ENCODE peak calls at places on chromosomes 13 and 19, in eight cellular contexts. G is M059J; O is colonic mucosa; D is Daoy; I is RWPE1; T is NCI-H69; F is activated T-cell treated with anti-CD3 and anti-CD28 coated beads, Interleukin-2, amount 50 U/mL, for 4 hours; U is NCI-H1092. J is an unnamed sample.

GRCh38 chr19:18657590-18658365 is 20.9 kb downstream of the KLHL26 start:
- DNase-seq in D (peak; percentile 78), G (peak; percentile 89), F (no peak), O (no peak), U (no peak), T (peak; percentile 67), I (peak; percentile 45), J (peak; percentile 48)

GRCh38 chr19:28444371-28444770 is 768.6 kb downstream of the UQCRFS1 start:
- DNase-seq in U (no peak), O (no peak), F (no peak), T (no peak), D (no peak), I (no peak), G (no peak), J (no peak)

GRCh38 chr19:33440682-33441081 is 67.2 kb downstream of the CEBPG start:
- DNase-seq in U (no peak), I (no peak), O (no peak), D (no peak), T (no peak), G (no peak), F (no peak), J (no peak)

GRCh38 chr19:34367424-34367957 is 2.5 kb downstream of the GPI start:
- DNase-seq in O (no peak), U (no peak), D (no peak), T (no peak), I (no peak), F (no peak), G (no peak), J (no peak)

GRCh38 chr19:33299061-33299665 is 3.2 kb downstream of the CEBPA start:
- DNase-seq in F (no peak), D (no peak), G (no peak), T (no peak), U (no peak), I (no peak), O (no peak), J (no peak)

GRCh38 chr13:51539887-51540286 is 44.4 kb upstream of the WDFY2 start:
- DNase-seq in O (no peak), G (peak; percentile 32), F (no peak), D (no peak), U (no peak), I (no peak), T (no peak), J (no peak)

GRCh38 chr13:28012383-28012782 is 23.9 kb upstream of the URAD start:
- DNase-seq in T (no peak), I (no peak), G (peak; percentile 40), D (peak; percentile 22), F (no peak), U (no peak), O (no peak), J (no peak)

GRCh38 chr19:29841209-29841558 is 29.4 kb downstream of the CCNE1 start:
- DNase-seq in D (peak; percentile 45), T (no peak), F (no peak), I (no peak), U (no peak), O (no peak), G (peak; percentile 38), J (no peak)

GRCh38 chr19:48290341-48290922 is 20.6 kb downstream of the ZNF114 start:
- DNase-seq in T (peak; percentile 85), I (peak; percentile 55), O (no peak), U (no peak), D (peak; percentile 71), G (peak; percentile 70), F (no peak), J (no peak)

GRCh38 chr13:44591316-44591715 is 15.2 kb upstream of the TSC22D1 start:
- DNase-seq in U (no peak), I (no peak), F (no peak), T (no peak), G (no peak), O (no peak), D (no peak), J (no peak)

GRCh38 chr19:4831351-4832340 is at the start of gene TICAM1:
- DNase-seq in I (peak; percentile 76), U (no peak), F (peak; percentile 81), T (peak; percentile 47), G (peak; percentile 55), D (peak; percentile 74), O (peak; percentile 87), J (no peak)

GRCh38 chr13:41199061-41199460 is 4.7 kb upstream of the KBTBD7 start:
- DNase-seq in F (no peak), D (no peak), T (no peak), O (no peak), G (no peak), I (no peak), U (no peak), J (no peak)

GRCh38 chr19:47168065-47168464 is 37.4 kb downstream of the SAE1 start:
- DNase-seq in D (no peak), I (no peak), U (no peak), G (no peak), O (no peak), F (no peak), T (no peak), J (no peak)

GRCh38 chr19:18833849-18834643 is 2.3 kb downstream of the UPF1 start:
- DNase-seq in D (no peak), T (peak; percentile 97), U (no peak), I (peak; percentile 29), O (peak; percentile 57), F (no peak), G (no peak), J (no peak)

GRCh38 chr13:99386495-99386894 is 79.3 kb upstream of the GPR183 start:
- DNase-seq in F (no peak), U (no peak), T (peak; percentile 86), D (no peak), G (no peak), O (no peak), I (no peak), J (no peak)

GRCh38 chr13:77580748-77581147 is 45.2 kb downstream of the SCEL start:
- DNase-seq in F (no peak), I (no peak), G (no peak), T (no peak), U (no peak), D (no peak), O (no peak), J (no peak)

GRCh38 chr19:50172726-50173125 is 9.6 kb upstream of the IZUMO2 start:
- DNase-seq in G (no peak), D (no peak), F (no peak), U (no peak), T (no peak), O (no peak), I (no peak), J (no peak)

GRCh38 chr19:1027020-1027952 is 878 bp downstream of the CNN2 start:
- DNase-seq in G (peak; percentile 65), F (no peak), I (no peak), T (peak; percentile 60), O (peak; percentile 53), D (no peak), U (no peak), J (no peak)

GRCh38 chr13:101915755-101916107 is 463.3 kb downstream of the ITGBL1 start:
- DNase-seq in F (no peak), I (no peak), U (peak; percentile 44), T (peak; percentile 81), O (no peak), G (no peak), D (no peak), J (no peak)

GRCh38 chr13:98293570-98294142 is 116.6 kb upstream of the RNF113B start:
- DNase-seq in I (no peak), D (no peak), O (no peak), T (peak; percentile 48), G (peak; percentile 30), U (no peak), F (no peak), J (no peak)

GRCh38 chr13:43878897-43879322 is 630 bp downstream of the CCDC122 start:
- DNase-seq in I (peak; percentile 29), D (peak; percentile 78), G (peak; percentile 89), U (no peak), T (peak; percentile 65), F (no peak), O (peak; percentile 70), J (peak; percentile 45)

GRCh38 chr13:33125821-33126570 is 109.8 kb downstream of the KL start:
- DNase-seq in O (no peak), G (peak; percentile 96), D (peak; percentile 90), U (no peak), T (peak; percentile 62), F (no peak), I (peak; percentile 92), J (peak; percentile 86)

GRCh38 chr13:22073718-22074117 is 402.8 kb downstream of the FGF9 start:
- DNase-seq in T (no peak), G (no peak), D (no peak), I (no peak), U (no peak), F (no peak), O (no peak), J (no peak)

GRCh38 chr19:17755977-17756670 is 4.8 kb downstream of the FCHO1 start:
- DNase-seq in D (peak; percentile 57), G (peak; percentile 38), O (peak; percentile 42), T (peak; percentile 87), I (no peak), U (peak; percentile 77), F (no peak), J (no peak)

GRCh38 chr13:24680258-24680920 is at the start of gene ATP12A:
- DNase-seq in I (peak; percentile 19), T (peak; percentile 2), D (no peak), F (peak; percentile 35), G (no peak), O (peak; percentile 46), U (no peak), J (no peak)

GRCh38 chr19:33032218-33032781 is 32.4 kb downstream of the RHPN2 start:
- DNase-seq in F (no peak), T (peak; percentile 80), O (peak; percentile 75), I (no peak), U (no peak), D (no peak), G (peak; percentile 22), J (no peak)

GRCh38 chr19:4069331-4069959 is 2.7 kb upstream of the ZBTB7A start:
- DNase-seq in U (no peak), I (no peak), O (peak; percentile 54), T (no peak), F (no peak), G (no peak), D (no peak), J (no peak)

GRCh38 chr19:2811735-2812413 is 7.8 kb upstream of the ZNF554 start:
- DNase-seq in O (peak; percentile 72), I (no peak), T (no peak), G (no peak), F (no peak), D (no peak), U (no peak), J (no peak)